ENCODE peak calls at places on chromosomes 1 and 21, in nine cellular contexts. A is AG08396; E is lung microvascular endothelial cell; Y is amniotic epithelial cell; D is heart left ventricle; C is NCI-H82; R is GM23248; T is activated CD8-positive, alpha-beta memory T cell treated with anti-CD3 and anti-CD28 coated beads for 1 hour; F is substantia nigra. S is an unnamed sample.

GRCh38 chr1:20371411-20371810 is 80.7 kb downstream of the VWA5B1 start:
- DNase-seq in T (no peak), Y (peak), R (peak), F (no peak), E (peak), C (no peak), A (no peak), D (peak), S (no peak)

GRCh38 chr21:45306832-45307571 is 19.3 kb upstream of the POFUT2 start:
- DNase-seq in A (peak), Y (peak), T (no peak), E (no peak), F (peak), R (peak), D (peak), C (no peak), S (no peak)

GRCh38 chr1:230148768-230149469 is 81.9 kb downstream of the GALNT2 start:
- DNase-seq in A (no peak), T (no peak), Y (no peak), C (no peak), E (no peak), F (no peak), R (no peak), D (no peak), S (no peak)

GRCh38 chr1:44655609-44656008 is 18.7 kb downstream of the TMEM53 start:
- DNase-seq in E (peak), D (no peak), C (peak), T (no peak), A (peak), Y (no peak), R (peak), F (no peak), S (no peak)

GRCh38 chr1:175198332-175198731 is 5.8 kb upstream of the KIAA0040 start:
- DNase-seq in Y (no peak), T (no peak), F (no peak), D (no peak), C (no peak), E (no peak), A (peak), R (no peak), S (peak)

GRCh38 chr1:54952950-54953718 is 27.3 kb upstream of the TMEM61 start:
- DNase-seq in C (no peak), D (no peak), R (peak), Y (peak), A (no peak), T (no peak), E (peak), F (no peak), S (no peak)

GRCh38 chr21:43304621-43305335 is 122.2 kb downstream of the SIK1 start:
- DNase-seq in R (no peak), A (no peak), F (no peak), Y (no peak), T (no peak), E (no peak), C (no peak), D (peak), S (no peak)

GRCh38 chr1:198867182-198867581 is 228.3 kb downstream of the PTPRC start:
- DNase-seq in C (no peak), R (no peak), Y (no peak), E (no peak), F (no peak), T (no peak), D (no peak), A (no peak), S (no peak)

GRCh38 chr1:60069691-60070090 is 3.9 kb downstream of the C1orf87 start:
- DNase-seq in D (no peak), A (no peak), R (no peak), C (peak), Y (no peak), E (no peak), T (no peak), F (no peak), S (no peak)

GRCh38 chr21:17793675-17794123 is 25.5 kb downstream of the C21orf91 start:
- DNase-seq in C (peak), T (no peak), Y (peak), D (no peak), F (no peak), R (peak), A (peak), E (peak), S (peak)

S was measured in NCI-H226.